ENCODE peak calls at places on chromosomes 7 and 10, in nine cellular contexts. Z, Y, M, R, N, C, X, T and W are unnamed samples.

GRCh38 chr10:19688344-19688743 is 127.9 kb upstream of the PLXDC2 start:
- DNase-seq in X (no peak), Y (no peak), R (no peak), T (no peak), N (no peak), M (no peak), C (no peak), Z (no peak), W (no peak)

GRCh38 chr7:69190738-69191137 is 407.5 kb upstream of the AUTS2 start:
- DNase-seq in T (no peak), X (no peak), Y (no peak), Z (no peak), R (no peak), M (no peak), N (no peak), C (no peak), W (no peak)

GRCh38 chr7:4606776-4607175 is 75.3 kb upstream of the FOXK1 start:
- DNase-seq in X (no peak), Y (no peak), T (no peak), N (no peak), M (no peak), Z (no peak), R (no peak), C (no peak), W (no peak)

GRCh38 chr10:91552706-91553105 is 80.2 kb downstream of the PPP1R3C start:
- DNase-seq in Y (no peak), X (no peak), N (no peak), C (peak), R (peak), M (no peak), Z (no peak), T (no peak), W (no peak)

GRCh38 chr7:2071133-2071832 is 161.5 kb downstream of the MAD1L1 start:
- DNase-seq in Y (no peak), R (no peak), C (no peak), N (no peak), M (no peak), T (no peak), X (no peak), Z (no peak), W (no peak)

GRCh38 chr7:158587425-158588084 is at the start of gene PTPRN2:
- DNase-seq in C (peak), M (peak), X (peak), Y (peak), T (peak), R (peak), N (peak), Z (peak), W (no peak)

GRCh38 chr7:607938-608337 is 88.3 kb upstream of the PDGFA start:
- DNase-seq in C (no peak), Y (no peak), Z (peak), R (no peak), X (no peak), T (no peak), N (no peak), M (no peak), W (no peak)

GRCh38 chr7:100824499-100825214 is 2.7 kb downstream of the EPHB4 start:
- DNase-seq in R (no peak), T (no peak), Y (no peak), Z (no peak), M (no peak), X (no peak), C (no peak), N (no peak), W (no peak)

GRCh38 chr7:2843711-2844152 is 376 bp downstream of the GNA12 start:
- DNase-seq in Y (peak), M (peak), N (no peak), R (peak), C (no peak), T (no peak), Z (peak), X (peak), W (no peak)

GRCh38 chr10:32298066-32298812 is 48.7 kb downstream of the EPC1 start:
- DNase-seq in Y (no peak), M (no peak), N (peak), C (no peak), T (peak), R (no peak), X (no peak), Z (no peak), W (no peak)

GRCh38 chr7:131688738-131689661 is 132.6 kb upstream of the PODXL start:
- DNase-seq in X (peak), M (peak), N (peak), Z (peak), C (peak), T (peak), R (peak), Y (peak), W (no peak)

GRCh38 chr10:131243076-131243475 is 68.4 kb downstream of the TCERG1L start:
- DNase-seq in Z (no peak), C (no peak), N (no peak), Y (no peak), R (no peak), T (no peak), M (no peak), X (no peak), W (no peak)

GRCh38 chr7:134420509-134421125 is 38.3 kb downstream of the AKR1B1 start:
- DNase-seq in X (no peak), C (peak), M (peak), N (peak), T (peak), R (peak), Z (no peak), Y (peak), W (no peak)

GRCh38 chr10:101905241-101905640 is 61.6 kb upstream of the KCNIP2 start:
- DNase-seq in Y (no peak), Z (no peak), R (no peak), X (no peak), M (no peak), N (no peak), T (no peak), C (no peak), W (no peak)

GRCh38 chr10:43202224-43202656 is 64.0 kb downstream of the CSGALNACT2 start:
- DNase-seq in R (no peak), N (no peak), T (no peak), M (peak), X (peak), Y (peak), Z (peak), C (no peak), W (no peak)

GRCh38 chr10:123865880-123866279 is 25.7 kb downstream of the CPXM2 start:
- DNase-seq in X (no peak), R (no peak), Y (no peak), Z (no peak), C (no peak), T (no peak), N (no peak), M (no peak), W (no peak)

GRCh38 chr10:101565936-101566332 is 22.1 kb downstream of the POLL start:
- DNase-seq in Y (no peak), M (no peak), N (no peak), T (no peak), R (no peak), C (no peak), Z (peak), X (no peak), W (no peak)

GRCh38 chr7:71484381-71484780 is 352.4 kb downstream of the GALNT17 start:
- DNase-seq in R (no peak), Z (no peak), M (no peak), C (no peak), Y (no peak), T (no peak), N (no peak), X (no peak), W (no peak)

GRCh38 chr10:13891542-13892431 is 305.0 kb downstream of the PRPF18 start:
- DNase-seq in Z (peak), Y (peak), N (no peak), C (no peak), M (peak), T (no peak), R (peak), X (no peak), W (no peak)

GRCh38 chr10:86668297-86669165 is at the start of gene LDB3:
- DNase-seq in M (peak), T (no peak), R (peak), Z (no peak), Y (no peak), N (no peak), C (no peak), X (no peak), W (no peak)

GRCh38 chr10:88008866-88009470 is 145.5 kb downstream of the PTEN start:
- DNase-seq in M (no peak), N (no peak), Z (no peak), T (no peak), X (no peak), Y (no peak), C (no peak), R (no peak), W (no peak)

GRCh38 chr7:151847681-151848081 is 29.2 kb downstream of the PRKAG2 start:
- DNase-seq in N (no peak), X (no peak), T (no peak), Y (no peak), R (no peak), M (no peak), Z (peak), C (no peak), W (no peak)

GRCh38 chr10:29688230-29688634 is 53.5 kb upstream of the SVIL start:
- DNase-seq in Z (no peak), M (no peak), N (no peak), Y (no peak), C (no peak), T (no peak), R (no peak), X (no peak), W (no peak)

GRCh38 chr7:92634924-92635519 is 44.8 kb upstream of the FAM133B start:
- DNase-seq in Z (no peak), R (no peak), C (no peak), Y (no peak), M (peak), T (peak), X (no peak), N (peak), W (peak)

GRCh38 chr7:27210441-27211083 is 10.7 kb upstream of the HOXA13 start:
- DNase-seq in X (peak), Z (no peak), C (peak), Y (peak), M (peak), R (peak), T (peak), N (no peak), W (no peak)

GRCh38 chr7:118057404-118057803 is 126.6 kb upstream of the LSM8 start:
- DNase-seq in Y (no peak), X (no peak), Z (no peak), R (no peak), T (peak), M (no peak), N (no peak), C (no peak), W (no peak)

GRCh38 chr7:108247646-108248045 is 117.5 kb upstream of the LAMB4 start:
- DNase-seq in N (no peak), C (no peak), M (no peak), Y (no peak), T (peak), Z (no peak), R (no peak), X (no peak), W (no peak)

GRCh38 chr10:102455893-102456471 is 4.6 kb upstream of the C10orf95 start:
- DNase-seq in M (no peak), R (no peak), N (peak), T (peak), Y (no peak), Z (no peak), C (no peak), X (no peak), W (no peak)

GRCh38 chr7:32042900-32043299 is 27.3 kb downstream of the PDE1C start:
- DNase-seq in Z (no peak), R (no peak), Y (no peak), N (no peak), T (no peak), C (no peak), M (peak), X (no peak), W (no peak)

GRCh38 chr7:147013820-147014219 is 897.2 kb downstream of the CNTNAP2 start:
- DNase-seq in C (no peak), N (no peak), M (no peak), X (no peak), Y (no peak), Z (no peak), T (no peak), R (no peak), W (no peak)

GRCh38 chr10:117318909-117319308 is 56.3 kb downstream of the PDZD8 start:
- DNase-seq in T (no peak), Z (no peak), N (no peak), X (no peak), M (no peak), C (no peak), R (no peak), Y (no peak), W (no peak)

GRCh38 chr10:24277277-24277676 is 68.3 kb downstream of the KIAA1217 start:
- DNase-seq in N (no peak), X (no peak), M (no peak), Z (no peak), R (no peak), T (no peak), C (no peak), Y (no peak), W (no peak)

GRCh38 chr10:92938846-92939245 is 90.5 kb downstream of the EXOC6 start:
- DNase-seq in R (no peak), M (peak), C (no peak), X (no peak), Z (no peak), Y (no peak), T (no peak), N (no peak), W (no peak)

GRCh38 chr10:20877986-20878979 is 18.8 kb downstream of the NEBL start:
- DNase-seq in M (no peak), Y (no peak), R (no peak), C (no peak), Z (no peak), T (peak), N (no peak), X (no peak), W (no peak)

GRCh38 chr7:43558071-43558470 is 24.8 kb upstream of the STK17A start:
- DNase-seq in X (no peak), Z (no peak), Y (no peak), C (no peak), M (no peak), T (no peak), R (no peak), N (no peak), W (no peak)